ENCODE peak calls at places on chromosomes 5 and 9, in five cellular contexts. U is NAMALWA, X is GM12865, H is Karpas-422, Y is fibroblast of pulmonary artery. I is an unnamed sample.

GRCh38 chr9:38181216-38181615 is 112.2 kb upstream of the SHB start:
- DNase-seq in H (no peak), X (no peak), Y (no peak), U (no peak), I (no peak)

GRCh38 chr9:130522233-130522808 is 57.1 kb upstream of the FUBP3 start:
- DNase-seq in U (no peak), Y (no peak), H (no peak), X (no peak), I (no peak)

GRCh38 chr5:3954189-3954588 is 358.6 kb downstream of the IRX1 start:
- DNase-seq in H (no peak), Y (no peak), U (peak), X (no peak), I (no peak)

GRCh38 chr9:131776473-131776872 is 36.6 kb upstream of the RAPGEF1 start:
- DNase-seq in Y (peak), H (peak), U (peak), X (peak), I (peak)

GRCh38 chr9:4327504-4328191 is 27.8 kb upstream of the GLIS3 start:
- DNase-seq in X (no peak), H (no peak), U (no peak), Y (peak), I (no peak)

GRCh38 chr5:32160228-32160627 is 13.9 kb downstream of the GOLPH3 start:
- DNase-seq in X (no peak), Y (peak), H (no peak), U (no peak), I (no peak)

GRCh38 chr9:13804532-13804931 is 509.4 kb downstream of the NFIB start:
- DNase-seq in Y (no peak), H (no peak), X (no peak), U (no peak), I (no peak)

GRCh38 chr5:54275361-54275760 is 35.0 kb downstream of the ARL15 start:
- DNase-seq in X (no peak), Y (no peak), U (no peak), H (no peak), I (no peak)

GRCh38 chr5:137310051-137310730 is 188.9 kb downstream of the SPOCK1 start:
- DNase-seq in H (no peak), U (no peak), X (no peak), Y (peak), I (no peak)

GRCh38 chr5:134874831-134875655 is 872 bp downstream of the TXNDC15 start:
- DNase-seq in X (peak), Y (peak), U (peak), H (peak), I (peak)

GRCh38 chr5:106849266-106849665 is 821.5 kb downstream of the EFNA5 start:
- DNase-seq in H (no peak), Y (no peak), U (no peak), X (no peak), I (no peak)

GRCh38 chr9:88826651-88827245 is 164.5 kb upstream of the S1PR3 start:
- DNase-seq in U (no peak), Y (peak), X (no peak), H (no peak), I (no peak)

GRCh38 chr9:4237748-4238511 is 61.9 kb downstream of the GLIS3 start:
- DNase-seq in H (no peak), X (peak), Y (peak), U (no peak), I (no peak)

GRCh38 chr5:1101991-1102713 is 9.7 kb downstream of the SLC12A7 start:
- DNase-seq in H (no peak), U (no peak), X (no peak), Y (peak), I (no peak)

I was measured in OCI-LY7.